ENCODE peak calls at places on chromosomes 11 and 22, in ten cellular contexts. E is A172; S is ovary; J is uterus; Y is endothelial cell; L is substantia nigra; P is activated naive CD8-positive, alpha-beta T cell treated with anti-CD3 and anti-CD28 coated beads for 36 hours; C is left ventricle myocardium superior; Z is memory B cell; V is AG09309. Q is an unnamed sample.
A peak's percentile ranks its signal among the peaks of the same experiment; 100 is the strongest.

GRCh38 chr11:69468236-69468635 is 13.2 kb upstream of the LINC01488 start:
- DNase-seq in E (no peak), S (no peak), J (no peak), Y (no peak), L (no peak), P (no peak), C (peak; percentile 4), Z (no peak), V (no peak), Q (no peak)

GRCh38 chr11:122656631-122657101 is 1.1 kb downstream of the UBASH3B start:
- DNase-seq in E (peak; percentile 18), S (peak; percentile 20), J (no peak), Y (peak; percentile 35), L (peak; percentile 48), P (peak; percentile 52), C (peak; percentile 52), Z (no peak), V (no peak), Q (peak; percentile 54)

GRCh38 chr11:122933434-122933833 is 48.2 kb downstream of the BSX start:
- DNase-seq in E (no peak), S (no peak), J (no peak), Y (no peak), L (no peak), P (no peak), C (no peak), Z (no peak), V (peak; percentile 63), Q (no peak)

GRCh38 chr22:41992496-41992895 is 6.1 kb upstream of the WBP2NL start:
- DNase-seq in E (no peak), S (no peak), J (no peak), Y (no peak), L (no peak), P (no peak), C (no peak), Z (no peak), V (no peak), Q (no peak)

GRCh38 chr11:119856681-119857485 is 127.9 kb upstream of the NECTIN1 start:
- DNase-seq in E (no peak), S (no peak), J (no peak), Y (no peak), L (no peak), P (no peak), C (no peak), Z (no peak), V (no peak), Q (no peak)

GRCh38 chr22:45683248-45683647 is 11.6 kb downstream of the ATXN10 start:
- DNase-seq in E (no peak), S (no peak), J (no peak), Y (no peak), L (no peak), P (no peak), C (no peak), Z (no peak), V (no peak), Q (no peak)

GRCh38 chr11:64714664-64715063 is 8.3 kb downstream of the NRXN2 start:
- DNase-seq in E (no peak), S (no peak), J (no peak), Y (no peak), L (no peak), P (no peak), C (no peak), Z (no peak), V (no peak), Q (no peak)

GRCh38 chr11:94557992-94558391 is 9.2 kb upstream of the PIWIL4 start:
- DNase-seq in E (no peak), S (no peak), J (no peak), Y (no peak), L (no peak), P (no peak), C (no peak), Z (no peak), V (no peak), Q (no peak)

GRCh38 chr11:87491381-87491780 is 453.6 kb downstream of the TMEM135 start:
- DNase-seq in E (no peak), S (no peak), J (no peak), Y (no peak), L (no peak), P (no peak), C (no peak), Z (no peak), V (no peak), Q (no peak)

GRCh38 chr11:129815596-129816461 is at the start of gene TMEM45B:
- DNase-seq in E (no peak), S (no peak), J (no peak), Y (peak; percentile 18), L (no peak), P (peak; percentile 17), C (no peak), Z (no peak), V (no peak), Q (peak; percentile 43)

GRCh38 chr11:72240461-72241289 is 3.3 kb downstream of the PHOX2A start:
- DNase-seq in E (no peak), S (no peak), J (no peak), Y (no peak), L (no peak), P (peak; percentile 18), C (no peak), Z (no peak), V (no peak), Q (no peak)

GRCh38 chr11:70901951-70902521 is 350.3 kb downstream of the SHANK2 start:
- DNase-seq in E (no peak), S (no peak), J (no peak), Y (no peak), L (no peak), P (no peak), C (no peak), Z (no peak), V (no peak), Q (no peak)

GRCh38 chr11:82315093-82315492 is 418.6 kb downstream of the FAM181B start:
- DNase-seq in E (peak; percentile 20), S (peak; percentile 33), J (peak; percentile 16), Y (peak; percentile 46), L (no peak), P (no peak), C (no peak), Z (no peak), V (no peak), Q (peak; percentile 15)

GRCh38 chr11:73233704-73234402 is 15.8 kb downstream of the P2RY2 start:
- DNase-seq in E (no peak), S (no peak), J (peak; percentile 1), Y (no peak), L (no peak), P (no peak), C (no peak), Z (no peak), V (no peak), Q (no peak)

GRCh38 chr22:17121235-17122195 is at the start of gene TMEM121B:
- DNase-seq in E (peak; percentile 25), S (peak; percentile 25), J (peak; percentile 30), Y (peak; percentile 89), L (peak; percentile 61), P (peak; percentile 27), C (peak; percentile 87), Z (no peak), V (no peak), Q (peak; percentile 56)

GRCh38 chr22:38569181-38569971 is 607 bp downstream of the DMC1 start:
- DNase-seq in E (no peak), S (peak; percentile 35), J (peak; percentile 33), Y (peak; percentile 16), L (no peak), P (no peak), C (peak; percentile 29), Z (no peak), V (no peak), Q (peak; percentile 22)

GRCh38 chr22:37454857-37455686 is 27.8 kb upstream of the ELFN2 start:
- DNase-seq in E (peak; percentile 87), S (no peak), J (no peak), Y (no peak), L (no peak), P (no peak), C (no peak), Z (no peak), V (peak; percentile 43), Q (no peak)

GRCh38 chr11:117818036-117818858 is 6.3 kb downstream of the FXYD2 start:
- DNase-seq in E (peak; percentile 45), S (no peak), J (no peak), Y (no peak), L (no peak), P (peak; percentile 76), C (no peak), Z (no peak), V (no peak), Q (peak; percentile 62)

Q was measured in activated CD4-positive, alpha-beta T cell treated with anti-CD3 and anti-CD28 coated beads for 48 hours.